ENCODE peak calls at places on chromosomes 6 and 20, in five cellular contexts. M is SK-N-SH, X is coronary artery, F is PC-3, R is lung. G is an unnamed sample.

GRCh38 chr6:71349976-71350615 is 61.5 kb downstream of the OGFRL1 start:
- DNase-seq in M (no peak), X (no peak), R (no peak), F (peak; percentile 65), G (no peak)

GRCh38 chr6:147033267-147033666 is 170.9 kb upstream of the STXBP5 start:
- DNase-seq in R (no peak), X (no peak), M (no peak), F (no peak), G (no peak)

GRCh38 chr6:1873781-1874180 is 264.1 kb downstream of the FOXC1 start:
- DNase-seq in X (no peak), F (no peak), M (no peak), R (no peak), G (no peak)

GRCh38 chr6:75488026-75488425 is 5.6 kb downstream of the FILIP1 start:
- DNase-seq in X (no peak), F (no peak), M (no peak), R (no peak), G (no peak)

GRCh38 chr6:33173228-33174180 is 18.8 kb downstream of the COL11A2 start:
- DNase-seq in R (no peak), M (no peak), X (no peak), F (no peak), G (no peak)

GRCh38 chr6:11618533-11618932 is 81.0 kb downstream of the TMEM170B start:
- DNase-seq in M (no peak), R (no peak), F (peak; percentile 56), X (no peak), G (no peak)

GRCh38 chr6:30060634-30060981 is 457 bp upstream of the POLR1H start:
- DNase-seq in R (no peak), F (no peak), M (no peak), X (no peak), G (no peak)

GRCh38 chr6:134267917-134268361 is 50.0 kb downstream of the SGK1 start:
- DNase-seq in R (no peak), F (no peak), X (no peak), M (no peak), G (no peak)

GRCh38 chr6:42038811-42039408 is 11.4 kb upstream of the TAF8 start:
- DNase-seq in F (no peak), X (no peak), R (no peak), M (no peak), G (no peak)

GRCh38 chr6:160054271-160054670 is 67.3 kb upstream of the SLC22A1 start:
- DNase-seq in R (no peak), M (no peak), F (no peak), X (no peak), G (no peak)

GRCh38 chr6:165925474-165926156 is 242.0 kb downstream of the TBXT start:
- DNase-seq in X (no peak), M (no peak), R (no peak), F (no peak), G (no peak)

GRCh38 chr6:32950010-32950409 is 2.9 kb downstream of the HLA-DMA start:
- DNase-seq in F (no peak), M (no peak), R (no peak), X (no peak), G (no peak)

GRCh38 chr6:106527979-106528378 is 101.3 kb downstream of the RTN4IP1 start:
- DNase-seq in F (peak; percentile 88), R (no peak), X (no peak), M (no peak), G (no peak)

GRCh38 chr6:168159503-168159902 is 80.5 kb upstream of the FRMD1 start:
- DNase-seq in X (no peak), M (no peak), R (no peak), F (no peak), G (no peak)

GRCh38 chr20:37295595-37295994 is 6.1 kb downstream of the MANBAL start:
- DNase-seq in M (no peak), R (no peak), F (peak; percentile 50), X (no peak), G (no peak)

GRCh38 chr20:4875578-4876067 is 125.7 kb downstream of the SLC23A2 start:
- DNase-seq in F (no peak), M (no peak), X (peak; percentile 49), R (no peak), G (no peak)

GRCh38 chr6:10510592-10511367 is 10.4 kb upstream of the GCNT2 start:
- DNase-seq in M (peak; percentile 71), R (peak; percentile 67), F (peak; percentile 77), X (no peak), G (no peak)

GRCh38 chr6:90818163-90818562 is 231.3 kb upstream of the MAP3K7 start:
- DNase-seq in X (no peak), R (no peak), M (no peak), F (no peak), G (no peak)

GRCh38 chr6:54886932-54887584 is 40.5 kb downstream of the FAM83B start:
- DNase-seq in M (no peak), X (no peak), F (no peak), R (no peak), G (no peak)

GRCh38 chr20:50335105-50335504 is 144.5 kb downstream of the CEBPB start:
- DNase-seq in F (peak; percentile 57), X (no peak), R (no peak), M (peak; percentile 50), G (no peak)

GRCh38 chr6:7542878-7543394 is 1.5 kb downstream of the DSP start:
- DNase-seq in F (peak; percentile 84), R (peak; percentile 45), M (peak; percentile 42), X (no peak), G (peak; percentile 87)

GRCh38 chr6:19731286-19731685 is 105.9 kb upstream of the ID4 start:
- DNase-seq in M (no peak), R (no peak), F (peak; percentile 87), X (no peak), G (no peak)

GRCh38 chr6:43970913-43971775 is 156.1 kb downstream of the MRPL14 start:
- DNase-seq in R (peak; percentile 75), X (peak; percentile 70), M (no peak), F (peak; percentile 82), G (peak; percentile 40)

GRCh38 chr20:63619505-63619904 is 7.4 kb downstream of the GMEB2 start:
- DNase-seq in X (no peak), F (no peak), M (no peak), R (no peak), G (no peak)

GRCh38 chr6:16060039-16060438 is 68.8 kb upstream of the MYLIP start:
- DNase-seq in M (no peak), F (no peak), R (no peak), X (no peak), G (no peak)

GRCh38 chr6:118843685-118844390 is 50.1 kb upstream of the ASF1A start:
- DNase-seq in M (no peak), R (no peak), F (no peak), X (no peak), G (no peak)

GRCh38 chr6:118468682-118469465 is 79.2 kb upstream of the PLN start:
- DNase-seq in X (no peak), M (no peak), R (no peak), F (peak; percentile 85), G (no peak)

GRCh38 chr6:124961784-124962611 is at the start of gene RNF217:
- DNase-seq in M (peak; percentile 34), F (peak; percentile 27), R (peak; percentile 63), X (peak; percentile 86), G (peak; percentile 87)

GRCh38 chr6:16158943-16159557 is 30.2 kb downstream of the MYLIP start:
- DNase-seq in R (no peak), M (no peak), F (no peak), X (no peak), G (no peak)

GRCh38 chr6:113293106-113293505 is 564.0 kb upstream of the MARCKS start:
- DNase-seq in X (no peak), F (no peak), M (no peak), R (no peak), G (no peak)

GRCh38 chr6:5498579-5498899 is 237.2 kb downstream of the FARS2 start:
- DNase-seq in F (no peak), M (no peak), X (no peak), R (no peak), G (no peak)

GRCh38 chr6:139762587-139763031 is 388.2 kb upstream of the CITED2 start:
- DNase-seq in M (no peak), R (no peak), X (no peak), F (peak; percentile 69), G (no peak)

GRCh38 chr6:3843379-3844096 is 5.6 kb upstream of the FAM50B start:
- DNase-seq in X (no peak), F (peak; percentile 21), R (no peak), M (no peak), G (peak; percentile 44)

GRCh38 chr6:135196739-135197510 is 15.8 kb downstream of the MYB start:
- DNase-seq in R (no peak), M (no peak), F (no peak), X (no peak), G (no peak)

GRCh38 chr6:7021306-7021705 is 86.5 kb upstream of the RREB1 start:
- DNase-seq in X (no peak), M (no peak), R (no peak), F (no peak), G (no peak)

DNA sequence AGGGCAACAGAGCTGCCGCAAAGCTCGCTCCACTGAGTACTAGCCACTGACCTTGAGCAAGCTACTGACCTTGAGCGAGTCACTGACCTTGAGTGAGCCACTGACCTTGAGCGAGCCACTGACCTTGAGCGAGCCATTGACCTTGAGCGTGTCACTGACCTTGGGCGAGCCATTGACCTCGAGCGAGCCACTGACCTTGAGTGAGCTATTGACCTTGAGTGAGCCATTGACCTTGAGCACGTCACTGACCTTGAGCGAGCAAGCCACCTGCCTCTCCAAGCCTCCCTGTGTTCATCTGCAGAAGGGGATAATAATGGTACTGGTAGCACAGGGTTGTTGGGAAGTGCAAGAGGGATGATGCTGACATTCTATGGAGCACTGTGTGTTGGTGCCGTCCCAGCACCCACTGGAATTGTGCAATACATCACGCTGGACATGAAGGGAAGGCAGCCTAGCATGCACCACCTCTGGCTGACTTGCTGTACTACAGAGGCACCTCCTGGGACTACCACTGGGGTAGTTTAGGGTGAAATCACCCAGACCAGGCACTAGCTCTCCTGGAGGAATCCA is 60.2 kb downstream of the CTCFL start:
- DNase-seq in M (no peak), X (no peak), F (peak; percentile 59), R (no peak), G (no peak)
- TF ChIP-seq CTCF in M (no peak), X (no peak), F (peak; percentile 60), R (no peak), G (no peak)

GRCh38 chr6:82818727-82819126 is 246.9 kb downstream of the UBE3D start:
- DNase-seq in X (no peak), F (peak; percentile 9), M (no peak), R (no peak), G (no peak)

GRCh38 chr6:82823361-82823760 is 242.3 kb downstream of the UBE3D start:
- DNase-seq in F (no peak), M (no peak), X (no peak), R (no peak), G (no peak)
- TF ChIP-seq CTCF in F (no peak), M (no peak), X (no peak), R (no peak), G (no peak)

GRCh38 chr20:45315672-45316071 is 7.6 kb upstream of the MATN4 start:
- DNase-seq in R (no peak), M (no peak), X (no peak), F (no peak), G (no peak)
- TF ChIP-seq CTCF in R (no peak), M (no peak), X (no peak), F (no peak), G (no peak)

DNA sequence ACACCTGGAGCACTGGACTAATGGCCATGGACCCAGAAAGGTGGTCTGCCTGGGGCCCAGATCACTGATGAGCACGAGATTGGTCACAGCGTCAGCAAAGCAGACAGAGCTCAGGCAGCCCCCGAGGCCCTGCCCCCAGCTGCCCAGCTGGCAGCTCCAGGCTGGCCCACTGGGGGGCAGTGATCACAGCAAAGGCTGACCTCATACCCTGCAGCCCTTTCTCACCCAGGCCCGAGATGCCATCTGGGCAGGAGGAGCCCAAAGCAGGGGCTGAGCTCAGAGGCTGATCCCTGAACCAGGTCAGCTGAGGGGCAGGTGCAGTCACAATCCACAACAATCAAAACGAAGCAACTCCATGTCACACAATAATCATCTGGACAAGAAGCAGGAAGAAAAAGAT is 4.1 kb downstream of the MAP1LC3A start:
- DNase-seq in F (peak; percentile 21), X (no peak), M (peak; percentile 78), R (no peak), G (no peak)
- TF ChIP-seq CTCF in F (peak; percentile 53), X (no peak), M (peak; percentile 57), R (no peak), G (peak; percentile 42)